ENCODE peak calls at places on chromosomes 7 and 10, in nine cellular contexts. One of them, this sample, is unnamed. For H3K4me1, the result is how much of the 10 kb centered on the place peaks cover.

GRCh38 chr7:38463277-38464224 is 167.6 kb downstream of the AMPH start:
- DNase-seq in cardiac muscle cell: peak
- DNase-seq in mucosa of descending colon: peak
- DNase-seq in IMR-90: peak
- DNase-seq in PC-9: no peak
- DNase-seq in CD8-positive, alpha-beta T cell: peak
- DNase-seq in pancreas: peak
- DNase-seq in aorta: peak
- DNase-seq in A549: peak
- DNase-seq in this sample: no peak

GRCh38 chr10:86349474-86349873 is 17.1 kb downstream of the GRID1 start:
- DNase-seq in PC-9: no peak
- DNase-seq in CD8-positive, alpha-beta T cell: no peak
- DNase-seq in IMR-90: no peak
- DNase-seq in pancreas: no peak
- DNase-seq in A549: peak
- DNase-seq in aorta: peak
- DNase-seq in mucosa of descending colon: no peak
- DNase-seq in cardiac muscle cell: peak
- DNase-seq in this sample: peak

GRCh38 chr10:71247306-71247705 is 34.9 kb downstream of the UNC5B start:
- DNase-seq in A549: no peak
- DNase-seq in pancreas: no peak
- DNase-seq in CD8-positive, alpha-beta T cell: no peak
- DNase-seq in cardiac muscle cell: no peak
- DNase-seq in IMR-90: no peak
- DNase-seq in PC-9: peak
- DNase-seq in mucosa of descending colon: no peak
- DNase-seq in aorta: peak
- DNase-seq in this sample: no peak

GRCh38 chr10:124033887-124034218 is 59.5 kb downstream of the CHST15 start:
- DNase-seq in mucosa of descending colon: no peak
- DNase-seq in pancreas: no peak
- DNase-seq in aorta: no peak
- DNase-seq in IMR-90: no peak
- DNase-seq in A549: no peak
- DNase-seq in cardiac muscle cell: peak
- DNase-seq in CD8-positive, alpha-beta T cell: no peak
- DNase-seq in PC-9: no peak
- DNase-seq in this sample: no peak

GRCh38 chr7:149723082-149723767 is 50.2 kb downstream of the ZNF467 start:
- DNase-seq in PC-9: no peak
- DNase-seq in IMR-90: no peak
- DNase-seq in CD8-positive, alpha-beta T cell: no peak
- DNase-seq in pancreas: no peak
- DNase-seq in A549: no peak
- DNase-seq in cardiac muscle cell: no peak
- DNase-seq in mucosa of descending colon: no peak
- DNase-seq in aorta: peak
- DNase-seq in this sample: no peak

GRCh38 chr7:28178537-28178936 is 2.1 kb downstream of the JAZF1 start:
- DNase-seq in mucosa of descending colon: no peak
- DNase-seq in aorta: no peak
- DNase-seq in CD8-positive, alpha-beta T cell: no peak
- DNase-seq in cardiac muscle cell: no peak
- DNase-seq in A549: no peak
- DNase-seq in PC-9: no peak
- DNase-seq in IMR-90: no peak
- DNase-seq in pancreas: no peak
- DNase-seq in this sample: no peak

GRCh38 chr10:124601016-124601415 is 139.4 kb downstream of the LHPP start:
- DNase-seq in A549: no peak
- DNase-seq in mucosa of descending colon: no peak
- DNase-seq in PC-9: no peak
- DNase-seq in aorta: no peak
- DNase-seq in pancreas: peak
- DNase-seq in cardiac muscle cell: no peak
- DNase-seq in CD8-positive, alpha-beta T cell: no peak
- DNase-seq in IMR-90: no peak
- DNase-seq in this sample: no peak

GRCh38 chr7:26348234-26348851 is 56.7 kb downstream of the SNX10 start:
- DNase-seq in mucosa of descending colon: peak
- DNase-seq in IMR-90: no peak
- DNase-seq in aorta: no peak
- DNase-seq in cardiac muscle cell: no peak
- DNase-seq in pancreas: peak
- DNase-seq in A549: no peak
- DNase-seq in CD8-positive, alpha-beta T cell: no peak
- DNase-seq in PC-9: no peak
- DNase-seq in this sample: no peak

GRCh38 chr7:36154255-36155212 is 1.5 kb downstream of the EEPD1 start:
- DNase-seq in pancreas: peak
- DNase-seq in aorta: peak
- DNase-seq in A549: no peak
- DNase-seq in PC-9: no peak
- DNase-seq in IMR-90: no peak
- DNase-seq in mucosa of descending colon: peak
- DNase-seq in cardiac muscle cell: no peak
- DNase-seq in CD8-positive, alpha-beta T cell: no peak
- DNase-seq in this sample: no peak

GRCh38 chr10:6071181-6072175 is 9.3 kb upstream of the IL2RA start:
- DNase-seq in mucosa of descending colon: no peak
- DNase-seq in A549: no peak
- DNase-seq in aorta: no peak
- DNase-seq in IMR-90: no peak
- DNase-seq in CD8-positive, alpha-beta T cell: no peak
- DNase-seq in PC-9: no peak
- DNase-seq in cardiac muscle cell: no peak
- DNase-seq in pancreas: no peak
- DNase-seq in this sample: no peak

GRCh38 chr10:6070647-6071046 is 8.5 kb upstream of the IL2RA start:
- DNase-seq in CD8-positive, alpha-beta T cell: no peak
- DNase-seq in pancreas: no peak
- DNase-seq in aorta: no peak
- DNase-seq in cardiac muscle cell: peak
- DNase-seq in PC-9: no peak
- DNase-seq in IMR-90: no peak
- DNase-seq in A549: no peak
- DNase-seq in mucosa of descending colon: no peak
- DNase-seq in this sample: no peak

GRCh38 chr10:6072215-6072941 is 10.2 kb upstream of the IL2RA start:
- DNase-seq in cardiac muscle cell: no peak
- DNase-seq in PC-9: no peak
- DNase-seq in mucosa of descending colon: no peak
- DNase-seq in IMR-90: no peak
- DNase-seq in pancreas: no peak
- DNase-seq in CD8-positive, alpha-beta T cell: no peak
- DNase-seq in A549: no peak
- DNase-seq in aorta: no peak
- DNase-seq in this sample: no peak

GRCh38 chr10:6077071-6077675 is 11.7 kb upstream of the RBM17 start:
- DNase-seq in CD8-positive, alpha-beta T cell: no peak
- DNase-seq in PC-9: no peak
- DNase-seq in mucosa of descending colon: no peak
- DNase-seq in IMR-90: no peak
- DNase-seq in A549: no peak
- DNase-seq in pancreas: no peak
- DNase-seq in aorta: no peak
- DNase-seq in cardiac muscle cell: no peak
- DNase-seq in this sample: no peak

DNA sequence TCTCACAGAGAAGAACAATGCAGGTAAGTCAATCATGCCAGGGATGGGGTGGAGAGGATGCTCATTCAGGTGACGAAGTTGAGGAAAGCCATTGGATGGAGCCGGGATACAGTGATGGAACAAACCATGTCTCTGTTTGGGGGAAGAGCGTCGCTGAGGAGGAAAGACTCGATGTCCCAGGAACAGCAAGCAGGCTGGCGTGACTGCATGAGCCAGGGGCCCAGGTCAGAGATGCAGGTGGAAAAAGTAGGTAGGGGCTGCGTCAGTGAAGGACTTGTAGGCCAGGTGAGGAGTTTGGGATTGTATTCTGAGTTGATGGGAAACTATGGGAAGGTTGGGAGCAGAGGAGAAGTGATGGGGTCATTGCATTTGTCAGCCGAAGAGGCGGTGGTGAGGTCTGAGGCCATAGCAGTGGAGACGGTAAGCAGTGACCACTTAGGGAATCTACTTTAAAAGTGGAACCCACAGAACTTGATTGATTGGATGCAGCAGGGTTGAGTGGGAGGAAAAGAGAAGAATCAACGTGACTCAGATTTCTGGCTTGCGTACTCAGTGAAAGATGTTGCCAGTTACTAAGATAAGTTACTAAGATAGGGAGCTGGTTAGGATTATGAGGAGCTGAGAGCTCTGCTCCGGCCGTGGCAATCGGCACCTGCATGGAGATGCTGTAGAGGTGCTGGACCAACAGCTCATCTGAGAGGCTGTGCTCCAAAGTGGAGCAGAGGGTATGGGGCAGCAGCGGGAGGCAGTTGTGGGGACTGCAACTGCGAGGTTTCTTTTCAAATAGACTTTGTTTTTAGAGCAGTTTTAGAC is 12.5 kb upstream of the IL2RA start:
- DNase-seq in aorta: no peak
- DNase-seq in mucosa of descending colon: no peak
- DNase-seq in A549: no peak
- DNase-seq in pancreas: no peak
- DNase-seq in cardiac muscle cell: peak
- DNase-seq in PC-9: no peak
- DNase-seq in IMR-90: peak
- DNase-seq in CD8-positive, alpha-beta T cell: no peak
- DNase-seq in this sample: no peak
- H3K4me3 ChIP-seq in aorta: no peak
- H3K4me3 ChIP-seq in mucosa of descending colon: no peak
- H3K4me3 ChIP-seq in A549: no peak
- H3K4me3 ChIP-seq in pancreas: no peak
- H3K4me3 ChIP-seq in cardiac muscle cell: no peak
- H3K4me3 ChIP-seq in PC-9: no peak
- H3K4me3 ChIP-seq in IMR-90: no peak
- H3K4me3 ChIP-seq in CD8-positive, alpha-beta T cell: no peak
- H3K4me3 ChIP-seq in this sample: no peak

DNA sequence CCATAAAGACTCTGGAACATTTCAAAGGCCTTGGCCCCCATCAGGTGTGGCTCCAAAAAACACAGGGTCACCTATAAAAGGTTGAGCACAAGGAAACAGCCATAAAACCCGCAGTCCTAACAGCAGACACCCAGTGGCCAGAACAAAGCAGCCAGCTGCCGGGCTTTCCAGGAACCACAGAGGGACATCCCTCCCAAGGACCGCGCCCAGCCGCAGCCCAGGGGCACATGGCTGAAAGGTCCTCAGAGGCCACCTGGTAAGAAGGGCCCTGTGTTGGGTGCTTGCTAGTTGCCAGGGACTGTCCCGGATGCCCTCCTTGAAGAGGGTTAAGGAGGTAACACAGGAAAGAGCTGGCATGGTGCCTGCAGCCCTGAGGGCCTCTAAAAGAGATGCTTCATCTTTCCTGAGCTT is 32.7 kb downstream of the KCNMA1 start:
- DNase-seq in cardiac muscle cell: no peak
- DNase-seq in PC-9: peak
- DNase-seq in mucosa of descending colon: peak
- DNase-seq in IMR-90: no peak
- DNase-seq in pancreas: no peak
- DNase-seq in A549: no peak
- DNase-seq in aorta: no peak
- DNase-seq in CD8-positive, alpha-beta T cell: no peak
- DNase-seq in this sample: no peak
- H3K4me1 ChIP-seq in cardiac muscle cell: under half
- H3K4me1 ChIP-seq in PC-9: under half
- H3K4me1 ChIP-seq in mucosa of descending colon: under half
- H3K4me1 ChIP-seq in IMR-90: under half
- H3K4me1 ChIP-seq in pancreas: under half
- H3K4me1 ChIP-seq in A549: under half
- H3K4me1 ChIP-seq in aorta: under half
- H3K4me1 ChIP-seq in CD8-positive, alpha-beta T cell: under half
- H3K4me1 ChIP-seq in this sample: under half

GRCh38 chr7:7425321-7425720 is 110.4 kb downstream of the COL28A1 start:
- DNase-seq in pancreas: no peak
- DNase-seq in aorta: no peak
- DNase-seq in IMR-90: no peak
- DNase-seq in cardiac muscle cell: no peak
- DNase-seq in mucosa of descending colon: no peak
- DNase-seq in PC-9: no peak
- DNase-seq in A549: no peak
- DNase-seq in CD8-positive, alpha-beta T cell: no peak
- DNase-seq in this sample: no peak
- H3K4me3 ChIP-seq in pancreas: no peak
- H3K4me3 ChIP-seq in aorta: no peak
- H3K4me3 ChIP-seq in IMR-90: no peak
- H3K4me3 ChIP-seq in cardiac muscle cell: no peak
- H3K4me3 ChIP-seq in mucosa of descending colon: no peak
- H3K4me3 ChIP-seq in PC-9: no peak
- H3K4me3 ChIP-seq in A549: no peak
- H3K4me3 ChIP-seq in CD8-positive, alpha-beta T cell: no peak
- H3K4me3 ChIP-seq in this sample: no peak

GRCh38 chr10:80503584-80504157 is 34.0 kb upstream of the SH2D4B start:
- DNase-seq in IMR-90: no peak
- DNase-seq in pancreas: no peak
- DNase-seq in cardiac muscle cell: no peak
- DNase-seq in A549: no peak
- DNase-seq in mucosa of descending colon: no peak
- DNase-seq in PC-9: no peak
- DNase-seq in aorta: no peak
- DNase-seq in CD8-positive, alpha-beta T cell: no peak
- DNase-seq in this sample: no peak
- H3K4me1 ChIP-seq in IMR-90: under half
- H3K4me1 ChIP-seq in pancreas: under half
- H3K4me1 ChIP-seq in cardiac muscle cell: under half
- H3K4me1 ChIP-seq in A549: half or more
- H3K4me1 ChIP-seq in mucosa of descending colon: half or more
- H3K4me1 ChIP-seq in PC-9: half or more
- H3K4me1 ChIP-seq in aorta: under half
- H3K4me1 ChIP-seq in CD8-positive, alpha-beta T cell: half or more
- H3K4me1 ChIP-seq in this sample: half or more

DNA sequence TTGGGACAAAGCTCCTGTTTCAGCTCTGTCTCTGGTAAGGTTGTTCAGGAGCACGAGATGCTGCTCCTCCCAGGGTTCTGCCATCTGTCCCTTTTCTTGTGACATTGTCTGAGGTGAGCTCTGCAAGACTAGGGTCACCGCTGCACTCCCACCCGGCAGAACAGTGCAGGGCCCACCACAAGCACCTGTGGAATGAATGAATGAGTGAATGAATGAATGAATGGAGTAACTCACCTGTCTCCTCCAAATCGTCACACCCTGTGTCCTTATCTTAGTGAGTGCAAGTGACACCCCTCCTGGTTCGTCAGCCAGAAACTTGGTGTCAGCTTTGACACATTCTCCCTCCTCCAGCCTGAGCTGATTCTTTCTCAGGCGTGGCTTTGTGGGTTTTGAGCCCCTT is 89.5 kb downstream of the BEND7 start:
- DNase-seq in PC-9: no peak
- DNase-seq in cardiac muscle cell: no peak
- DNase-seq in IMR-90: no peak
- DNase-seq in CD8-positive, alpha-beta T cell: no peak
- DNase-seq in A549: no peak
- DNase-seq in pancreas: no peak
- DNase-seq in aorta: no peak
- DNase-seq in mucosa of descending colon: no peak
- DNase-seq in this sample: no peak
- H3K4me3 ChIP-seq in PC-9: no peak
- H3K4me3 ChIP-seq in cardiac muscle cell: peak
- H3K4me3 ChIP-seq in IMR-90: no peak
- H3K4me3 ChIP-seq in CD8-positive, alpha-beta T cell: no peak
- H3K4me3 ChIP-seq in A549: no peak
- H3K4me3 ChIP-seq in pancreas: no peak
- H3K4me3 ChIP-seq in aorta: no peak
- H3K4me3 ChIP-seq in mucosa of descending colon: no peak
- H3K4me3 ChIP-seq in this sample: no peak

GRCh38 chr7:49479421-49479820 is 294.0 kb upstream of the VWC2 start:
- DNase-seq in PC-9: no peak
- DNase-seq in aorta: no peak
- DNase-seq in pancreas: no peak
- DNase-seq in cardiac muscle cell: no peak
- DNase-seq in CD8-positive, alpha-beta T cell: no peak
- DNase-seq in A549: no peak
- DNase-seq in mucosa of descending colon: no peak
- DNase-seq in IMR-90: no peak
- DNase-seq in this sample: no peak
- H3K4me1 ChIP-seq in PC-9: under half
- H3K4me1 ChIP-seq in aorta: under half
- H3K4me1 ChIP-seq in pancreas: under half
- H3K4me1 ChIP-seq in cardiac muscle cell: under half
- H3K4me1 ChIP-seq in CD8-positive, alpha-beta T cell: under half
- H3K4me1 ChIP-seq in A549: under half
- H3K4me1 ChIP-seq in mucosa of descending colon: under half
- H3K4me1 ChIP-seq in IMR-90: under half
- H3K4me1 ChIP-seq in this sample: under half

This sample was measured in RWPE2.